ENCODE peak calls at places on chromosomes 3 and 15, in four cellular contexts. W is H9, M is H1, L is mesenchymal stem cell. D is an unnamed sample.

GRCh38 chr15:40349163-40349562 is 1.7 kb upstream of the PHGR1 start:
- DNase-seq in W (no peak), M (no peak), L (no peak), D (no peak)

GRCh38 chr15:78049691-78050440 is 27.6 kb downstream of the TBC1D2B start:
- DNase-seq in W (no peak), M (no peak), L (no peak), D (no peak)

GRCh38 chr3:157238527-157238926 is 78.6 kb upstream of the CCNL1 start:
- DNase-seq in W (no peak), M (no peak), L (peak; percentile 62), D (no peak)

GRCh38 chr3:35745802-35746484 is 106.6 kb downstream of the ARPP21 start:
- DNase-seq in W (no peak), M (no peak), L (no peak), D (no peak)

GRCh38 chr3:122392868-122393844 is 9.2 kb downstream of the FAM162A start:
- DNase-seq in W (no peak), M (no peak), L (peak; percentile 64), D (peak; percentile 20)

GRCh38 chr3:155979746-155980145 is 109.3 kb downstream of the GMPS start:
- DNase-seq in W (no peak), M (no peak), L (no peak), D (no peak)

GRCh38 chr3:72951259-72951722 is 45.3 kb upstream of the PPP4R2 start:
- DNase-seq in W (no peak), M (no peak), L (no peak), D (no peak)

GRCh38 chr3:126304704-126305103 is 52.5 kb downstream of the KLF15 start:
- DNase-seq in W (no peak), M (no peak), L (no peak), D (no peak)

GRCh38 chr15:39199076-39199475 is 381.8 kb upstream of the THBS1 start:
- DNase-seq in W (no peak), M (no peak), L (peak; percentile 87), D (no peak)

GRCh38 chr3:14780927-14781507 is 37.7 kb upstream of the FGD5 start:
- DNase-seq in W (peak; percentile 90), M (peak; percentile 85), L (peak; percentile 43), D (peak; percentile 24)

GRCh38 chr3:173893066-173893465 is 495.5 kb downstream of the NLGN1 start:
- DNase-seq in W (no peak), M (no peak), L (no peak), D (no peak)

GRCh38 chr3:114175204-114175987 is 3.5 kb downstream of the DRD3 start:
- DNase-seq in W (no peak), M (no peak), L (no peak), D (no peak)

DNA sequence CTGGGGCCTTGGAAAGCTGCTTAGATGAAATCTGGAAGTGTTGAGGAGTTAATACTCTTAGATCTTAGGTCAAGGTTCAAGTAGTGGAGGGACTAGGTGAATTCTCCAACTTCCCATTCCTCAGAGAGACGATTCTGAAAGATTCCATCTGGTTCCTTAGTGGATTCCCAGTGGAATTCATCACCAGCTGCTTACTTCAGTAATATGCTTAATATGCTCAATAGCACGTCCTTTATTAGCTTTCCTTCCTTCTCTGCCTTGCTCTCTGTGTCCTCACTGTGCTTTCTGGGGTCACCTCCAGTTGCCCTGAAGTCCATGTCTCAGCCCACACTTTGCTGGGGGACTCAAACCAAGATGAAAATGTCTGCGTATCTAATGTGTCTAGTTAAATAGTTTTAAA is 31.0 kb downstream of the CEP63 start:
- DNase-seq in W (no peak), M (no peak), L (peak; percentile 34), D (no peak)
- H2BK5ac ChIP-seq in W (no peak overlapping the region), M (no peak overlapping the region), L (no peak overlapping the region), D (no peak overlapping the region)

DNA sequence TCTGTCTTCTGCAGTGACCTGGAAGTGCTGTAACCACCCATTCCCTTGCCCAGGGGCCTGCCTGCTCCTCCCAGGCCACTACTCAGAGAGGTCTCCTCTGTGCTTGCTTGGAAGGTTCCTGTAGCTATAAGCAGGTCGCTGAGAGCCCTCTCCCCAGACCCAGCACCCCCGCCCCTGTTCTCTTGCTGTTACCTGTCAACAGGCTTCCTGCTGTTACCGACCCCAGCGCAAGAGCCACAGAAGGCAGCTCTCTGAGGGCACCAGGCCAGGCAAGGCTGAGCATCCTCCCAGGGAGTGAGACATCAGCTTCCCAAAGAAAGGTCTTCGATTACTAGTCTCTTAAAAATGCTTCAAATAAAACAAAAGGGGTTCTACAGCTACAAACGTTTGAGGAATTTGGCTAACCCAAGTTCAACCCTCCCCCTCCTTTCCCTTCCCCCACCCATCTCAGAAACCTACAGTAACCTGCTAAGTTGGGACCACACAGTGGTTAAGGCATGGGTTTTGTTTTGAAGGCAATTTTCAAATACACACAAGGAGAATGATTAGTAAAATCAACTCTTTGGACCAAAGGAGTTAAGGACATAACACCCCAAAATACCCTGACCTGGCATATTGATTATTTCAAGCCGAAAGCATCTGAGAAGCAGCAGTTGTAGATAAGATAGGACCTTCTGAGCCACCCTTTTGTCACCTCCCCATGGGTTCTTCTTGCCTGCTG is 74.9 kb upstream of the MFGE8 start:
- DNase-seq in W (peak; percentile 72), M (peak; percentile 72), L (no peak), D (no peak)
- H3K9ac ChIP-seq in W (peak overlapping the region; percentile 11), M (no peak overlapping the region), L (no peak overlapping the region), D (no peak overlapping the region)

DNA sequence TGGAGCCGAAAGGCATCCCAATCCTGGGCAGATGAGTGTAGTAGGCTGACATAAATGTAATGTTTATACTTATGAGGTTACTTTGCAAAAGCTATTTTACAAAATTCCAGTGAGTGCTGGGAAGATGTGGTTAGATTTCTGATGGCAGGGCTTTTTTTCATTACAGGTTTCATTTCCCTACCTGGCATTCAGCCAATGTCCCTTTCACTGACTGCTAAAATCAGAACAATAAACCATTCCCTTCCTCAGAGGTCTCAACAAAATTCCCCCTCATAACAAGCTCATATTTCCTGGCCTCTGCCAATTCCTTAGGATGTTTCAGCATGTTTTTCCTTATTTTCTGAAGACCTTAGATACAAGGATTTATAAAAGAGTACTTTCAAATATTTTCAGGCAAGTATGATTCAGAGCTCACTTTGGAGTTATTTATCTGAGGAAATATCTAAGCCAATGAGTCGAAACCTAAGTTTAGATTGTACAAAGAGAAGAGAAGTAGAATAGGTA is 40.9 kb upstream of the CCDC80 start:
- DNase-seq in W (no peak), M (no peak), L (peak; percentile 55), D (no peak)
- H2BK12ac ChIP-seq in W (no peak overlapping the region), M (no peak overlapping the region), L (peak overlapping the region; percentile 48), D (no peak overlapping the region)

DNA sequence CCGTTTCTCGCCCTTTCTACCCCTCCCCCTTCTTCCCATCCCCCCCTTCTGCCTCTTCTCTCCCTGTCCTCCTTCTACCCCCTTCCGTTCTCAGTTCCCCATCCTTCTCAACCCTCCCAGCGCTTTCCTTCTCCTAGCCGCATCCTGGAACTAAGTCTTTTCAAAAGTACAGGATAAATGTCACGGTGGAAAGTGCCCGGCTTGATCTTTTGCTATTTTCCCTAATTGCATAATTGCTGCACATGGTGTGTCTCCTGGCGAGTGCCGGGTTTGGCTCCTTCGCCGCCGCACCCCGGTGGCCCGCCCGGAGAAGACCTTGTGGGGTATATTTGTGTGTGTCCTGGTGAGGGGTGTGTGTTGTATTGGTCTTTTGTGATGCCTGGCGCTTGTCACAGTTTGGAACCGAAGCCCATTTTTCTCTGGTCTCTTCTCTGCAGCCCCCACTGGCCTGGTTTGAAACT is 554 bp downstream of the UBE2E2 start:
- DNase-seq in W (peak; percentile 35), M (peak; percentile 60), L (peak; percentile 46), D (no peak)
- H2BK5ac ChIP-seq in W (no peak overlapping the region), M (peak overlapping the region; percentile 53), L (no peak overlapping the region), D (peak overlapping the region; percentile 88)

GRCh38 chr3:36945326-36945980 is 599 bp upstream of the TRANK1 start:
- DNase-seq in W (no peak), M (no peak), L (no peak), D (no peak)
- H3K9ac ChIP-seq in W (no peak overlapping the region), M (no peak overlapping the region), L (peak overlapping the region; percentile 78), D (no peak overlapping the region)

GRCh38 chr3:195914648-195915473 is 6.5 kb upstream of the TNK2 start:
- DNase-seq in W (peak; percentile 99), M (peak; percentile 97), L (peak; percentile 97), D (peak; percentile 92)
- H2BK12ac ChIP-seq in W (no peak overlapping the region), M (peak overlapping the region; percentile 91), L (peak overlapping the region; percentile 3), D (no peak overlapping the region)